ENCODE peak calls at places on chromosomes 16 and 17, in nine cellular contexts. P is A673, U is heart right ventricle, J is neural progenitor cell, F is GM23248, B is left ventricle myocardium inferior, C is left lung, O is tibial artery, K is right lobe of liver. V is an unnamed sample. For H3K4me1, the result is how much of the 10 kb centered on the place peaks cover.

GRCh38 chr16:3643095-3643730 is 11.3 kb upstream of the DNASE1 start:
- DNase-seq in P (no peak), U (no peak), J (no peak), F (no peak), B (no peak), C (no peak), O (peak), K (no peak), V (peak)

GRCh38 chr17:32759476-32759875 is 117.4 kb downstream of the MYO1D start:
- DNase-seq in P (no peak), U (no peak), J (no peak), F (no peak), B (no peak), C (no peak), O (no peak), K (no peak), V (no peak)

GRCh38 chr16:11806721-11807120 is 9.7 kb upstream of the ZC3H7A start:
- DNase-seq in P (no peak), U (no peak), J (no peak), F (peak), B (no peak), C (no peak), O (no peak), K (peak), V (no peak)

GRCh38 chr16:50585331-50585776 is 37.2 kb downstream of the NKD1 start:
- DNase-seq in P (no peak), U (peak), J (no peak), F (peak), B (peak), C (no peak), O (peak), K (no peak), V (peak)

GRCh38 chr16:83470406-83470805 is 337.4 kb upstream of the HSBP1 start:
- DNase-seq in P (no peak), U (no peak), J (no peak), F (peak), B (no peak), C (no peak), O (no peak), K (no peak), V (no peak)

GRCh38 chr16:51024703-51025102 is 126.4 kb downstream of the SALL1 start:
- DNase-seq in P (no peak), U (no peak), J (peak), F (no peak), B (no peak), C (no peak), O (no peak), K (no peak), V (no peak)

GRCh38 chr16:47847220-47847970 is 308.4 kb downstream of the ABCC12 start:
- DNase-seq in P (no peak), U (no peak), J (no peak), F (no peak), B (no peak), C (no peak), O (no peak), K (no peak), V (no peak)

GRCh38 chr16:81181013-81181720 is 57.3 kb upstream of the BCO1 start:
- DNase-seq in P (peak), U (peak), J (peak), F (peak), B (peak), C (no peak), O (peak), K (no peak), V (peak)

GRCh38 chr16:86030116-86030515 is 131.2 kb downstream of the IRF8 start:
- DNase-seq in P (no peak), U (no peak), J (no peak), F (no peak), B (no peak), C (no peak), O (peak), K (no peak), V (no peak)

GRCh38 chr16:1102921-1103648 is 7.0 kb upstream of the C1QTNF8 start:
- DNase-seq in P (peak), U (peak), J (peak), F (peak), B (peak), C (peak), O (no peak), K (peak), V (peak)

GRCh38 chr17:7997186-7997585 is 5.2 kb upstream of the GUCY2D start:
- DNase-seq in P (peak), U (peak), J (peak), F (peak), B (peak), C (no peak), O (no peak), K (no peak), V (no peak)

DNA sequence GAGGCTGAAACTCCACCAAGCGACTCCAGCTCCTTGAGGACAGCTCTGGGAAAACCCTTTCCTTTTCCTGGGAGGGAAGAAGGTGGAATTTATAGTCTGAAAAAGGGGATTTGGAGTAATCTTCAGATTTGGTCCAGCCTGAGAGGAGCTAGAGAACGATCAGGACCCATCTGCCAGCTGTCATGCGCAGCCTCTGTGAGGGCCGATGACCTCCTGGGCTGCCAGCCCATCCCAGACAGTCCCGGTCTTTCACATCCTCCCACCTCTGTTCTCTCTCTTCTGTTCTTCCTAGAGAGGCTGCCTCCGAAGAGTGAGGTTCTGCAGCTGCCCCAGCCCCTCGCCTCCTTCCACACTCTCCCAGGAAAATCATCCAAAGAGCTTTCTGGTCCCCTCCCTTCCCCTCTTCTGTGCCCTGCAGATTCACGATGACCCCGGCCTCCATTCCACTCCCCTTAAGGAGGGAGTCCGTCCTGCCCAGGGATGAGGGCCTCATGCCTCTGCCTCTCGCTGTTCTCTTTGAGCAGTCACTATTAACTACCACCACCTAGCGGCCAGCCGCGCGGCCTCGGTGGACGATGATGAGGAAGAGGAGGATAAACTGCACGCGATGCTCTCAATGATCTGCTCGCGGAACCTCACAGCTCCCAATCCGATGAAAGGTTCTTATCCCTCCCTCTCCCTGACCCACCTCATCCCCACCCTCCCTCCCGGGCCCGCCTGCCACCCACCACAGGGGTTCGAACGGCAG is 29.6 kb downstream of the SGSM2 start:
- DNase-seq in P (no peak), U (no peak), J (peak), F (no peak), B (no peak), C (no peak), O (no peak), K (no peak), V (no peak)
- H3K4me1 ChIP-seq in P (under half), U (under half), J (under half), F (under half), B (half or more), C (under half), O (under half), K (under half), V (under half)

GRCh38 chr17:28553000-28553505 is 629 bp upstream of the UNC119 start:
- DNase-seq in P (no peak), U (no peak), J (no peak), F (no peak), B (no peak), C (no peak), O (no peak), K (no peak), V (no peak)
- H3K27ac ChIP-seq in P (no peak), U (no peak), J (no peak), F (no peak), B (peak), C (no peak), O (peak), K (peak), V (no peak)

DNA sequence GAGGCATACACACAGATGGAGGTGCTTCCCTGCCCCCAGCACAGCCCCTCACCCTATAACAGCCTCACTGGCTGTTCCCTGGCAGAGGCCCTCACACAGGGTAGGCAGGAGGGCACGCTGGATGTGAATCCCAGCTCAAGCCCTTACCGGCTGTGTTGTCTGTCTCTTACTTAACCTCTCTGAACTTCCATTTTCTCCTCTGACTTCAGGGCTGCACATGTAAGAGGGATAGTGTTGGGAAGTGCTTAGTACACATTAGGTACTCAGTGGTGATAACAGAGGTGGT is 24.6 kb upstream of the EIF1 start:
- DNase-seq in P (no peak), U (no peak), J (no peak), F (no peak), B (no peak), C (no peak), O (no peak), K (no peak), V (no peak)
- H3K4me1 ChIP-seq in P (under half), U (under half), J (under half), F (under half), B (under half), C (under half), O (under half), K (under half), V (under half)

GRCh38 chr17:74404802-74405201 is 27.1 kb upstream of the GPRC5C start:
- DNase-seq in P (no peak), U (no peak), J (no peak), F (no peak), B (no peak), C (no peak), O (no peak), K (no peak), V (no peak)
- H3K27ac ChIP-seq in P (no peak), U (no peak), J (no peak), F (no peak), B (no peak), C (no peak), O (no peak), K (no peak), V (no peak)

DNA sequence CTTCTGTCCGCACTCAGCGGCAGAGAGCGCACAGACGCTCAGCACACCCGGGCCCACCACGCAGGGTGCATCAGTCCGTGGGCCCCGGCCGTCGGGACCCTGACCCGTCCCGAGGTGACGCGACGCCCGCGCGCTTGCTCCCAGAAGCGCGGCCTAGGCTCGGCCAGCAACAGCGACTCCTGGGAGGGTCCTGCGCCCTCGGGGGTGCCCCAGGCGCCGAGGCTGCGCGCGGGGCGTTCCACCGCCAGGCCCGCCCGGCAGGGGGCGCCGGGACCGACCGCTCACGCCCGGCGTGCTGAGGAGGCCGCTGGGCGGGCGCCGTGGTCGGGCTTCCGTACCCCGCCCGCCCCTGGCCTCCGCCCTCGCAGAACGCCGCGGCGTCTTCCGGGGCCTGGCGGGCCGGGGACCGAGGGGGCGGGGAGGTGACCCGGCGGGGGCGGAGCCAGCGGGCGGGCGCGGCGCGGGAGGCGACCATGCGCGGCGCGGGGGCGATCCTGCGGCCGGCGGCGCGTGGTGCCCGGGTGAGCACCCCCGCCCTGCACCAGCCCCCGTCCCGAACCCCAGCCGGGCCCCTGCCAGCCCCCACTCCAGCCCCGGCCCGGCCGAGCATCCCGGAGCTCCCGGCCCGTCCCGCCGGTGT is at the start of gene CISD3:
- DNase-seq in P (peak), U (peak), J (peak), F (peak), B (peak), C (peak), O (peak), K (peak), V (peak)
- H3K4me1 ChIP-seq in P (under half), U (under half), J (under half), F (under half), B (half or more), C (half or more), O (under half), K (under half), V (under half)

GRCh38 chr17:77861981-77862645 is 96.4 kb upstream of the TNRC6C start:
- DNase-seq in P (no peak), U (no peak), J (no peak), F (no peak), B (no peak), C (peak), O (peak), K (peak), V (peak)
- H3K27ac ChIP-seq in P (no peak), U (no peak), J (no peak), F (no peak), B (no peak), C (no peak), O (no peak), K (no peak), V (no peak)

DNA sequence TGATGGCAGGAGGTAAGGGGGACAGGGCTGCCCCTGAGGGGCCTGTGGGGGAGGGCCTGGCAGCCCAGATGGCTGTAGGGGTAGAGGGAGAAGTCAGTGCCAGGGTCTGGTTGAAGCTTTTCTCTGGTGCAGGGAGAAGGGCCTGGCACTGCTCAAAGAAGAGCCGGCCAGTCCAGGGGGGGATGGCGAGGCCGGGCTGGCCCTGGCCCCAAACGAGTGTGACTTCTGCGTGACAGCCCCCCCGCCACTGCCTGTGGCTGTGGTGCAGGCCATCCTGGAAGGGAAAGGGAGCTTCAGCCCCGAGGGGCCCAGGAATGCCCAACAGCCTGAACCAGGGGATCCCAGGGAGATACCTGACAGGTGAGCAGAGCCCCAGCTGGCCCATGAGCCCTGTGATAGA is 2.8 kb upstream of the NOL3 start:
- DNase-seq in P (no peak), U (no peak), J (no peak), F (no peak), B (no peak), C (peak), O (no peak), K (peak), V (no peak)
- H3K4me1 ChIP-seq in P (under half), U (under half), J (under half), F (under half), B (half or more), C (half or more), O (half or more), K (under half), V (half or more)

DNA sequence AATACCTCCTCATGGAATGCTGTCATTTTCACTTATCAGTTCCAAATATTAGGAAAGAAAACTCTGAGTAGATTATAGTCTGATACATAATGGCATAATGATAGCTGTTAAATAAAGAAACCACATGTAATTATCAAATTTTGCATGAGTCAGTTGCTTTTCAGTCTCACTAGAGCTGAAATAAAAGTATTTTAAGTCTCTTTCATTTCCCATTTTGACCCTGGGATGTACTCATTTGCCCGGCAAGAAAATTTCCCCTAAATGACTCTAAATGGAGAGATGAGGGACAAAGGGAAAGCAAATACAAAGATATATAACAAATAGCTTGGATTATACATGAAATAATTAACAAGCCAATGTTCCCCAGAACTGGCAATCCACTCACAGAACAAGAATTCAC is 47.9 kb upstream of the CPHXL start:
- DNase-seq in P (no peak), U (no peak), J (no peak), F (no peak), B (no peak), C (no peak), O (no peak), K (no peak), V (no peak)
- H3K27ac ChIP-seq in P (no peak), U (no peak), J (no peak), F (no peak), B (no peak), C (no peak), O (no peak), K (no peak), V (no peak)

GRCh38 chr17:62064791-62065563 is at the start of gene MED13:
- DNase-seq in P (peak), U (peak), J (peak), F (peak), B (peak), C (peak), O (peak), K (peak), V (peak)
- H3K4me1 ChIP-seq in P (under half), U (under half), J (under half), F (under half), B (half or more), C (under half), O (under half), K (under half), V (under half)

V was measured in lower lobe of right lung.